ENCODE peak calls at places on chromosomes 5 and 9, in five cellular contexts. K is body of pancreas; O is cardiac fibroblast; L is epithelial cell of esophagus; U is CD8-positive, alpha-beta T cell. C is an unnamed sample.

GRCh38 chr9:17216011-17216410 is 81.2 kb downstream of the CNTLN start:
- DNase-seq in K (no peak), O (no peak), L (peak; percentile 81), U (no peak), C (no peak)

GRCh38 chr5:112388739-112389138 is 30.3 kb downstream of the EPB41L4A start:
- DNase-seq in K (no peak), O (no peak), L (no peak), U (no peak), C (no peak)

GRCh38 chr5:7714119-7714518 is 136.8 kb downstream of the CFAP90 start:
- DNase-seq in K (no peak), O (no peak), L (no peak), U (no peak), C (no peak)

GRCh38 chr5:96226941-96227552 is 206.0 kb downstream of the PCSK1 start:
- DNase-seq in K (no peak), O (peak; percentile 98), L (peak; percentile 63), U (no peak), C (no peak)

GRCh38 chr9:71820516-71820915 is 52.2 kb upstream of the CEMIP2 start:
- DNase-seq in K (no peak), O (peak; percentile 68), L (no peak), U (no peak), C (no peak)

GRCh38 chr5:6833406-6833805 is 120.2 kb downstream of the TENT4A start:
- DNase-seq in K (no peak), O (no peak), L (no peak), U (no peak), C (no peak)

GRCh38 chr9:20872340-20872977 is 159.0 kb downstream of the HACD4 start:
- DNase-seq in K (no peak), O (peak; percentile 77), L (peak; percentile 22), U (no peak), C (no peak)

GRCh38 chr5:132335402-132335801 is 34.1 kb upstream of the SLC22A5 start:
- DNase-seq in K (no peak), O (no peak), L (no peak), U (no peak), C (no peak)

GRCh38 chr5:154131817-154132216 is 58.7 kb upstream of the GALNT10 start:
- DNase-seq in K (no peak), O (no peak), L (no peak), U (no peak), C (no peak)

GRCh38 chr5:154857091-154857533 is 1.3 kb upstream of the CNOT8 start:
- DNase-seq in K (no peak), O (no peak), L (peak; percentile 16), U (no peak), C (peak; percentile 43)

GRCh38 chr5:16489322-16489791 is 23.8 kb upstream of the ZNF622 start:
- DNase-seq in K (no peak), O (peak; percentile 76), L (peak; percentile 62), U (peak; percentile 11), C (peak; percentile 26)

GRCh38 chr5:36777105-36777757 is 99.3 kb upstream of the NIPBL start:
- DNase-seq in K (peak; percentile 37), O (peak; percentile 34), L (peak; percentile 32), U (no peak), C (no peak)
- TF ChIP-seq CTCF in K (peak; percentile 11), O (peak; percentile 40), L (peak; percentile 38), U (no peak), C (no peak)

GRCh38 chr5:114898602-114899001 is 271.1 kb downstream of the TRIM36 start:
- DNase-seq in K (no peak), O (no peak), L (no peak), U (no peak), C (no peak)
- TF ChIP-seq CTCF in K (no peak), O (no peak), L (no peak), U (no peak), C (no peak)

DNA sequence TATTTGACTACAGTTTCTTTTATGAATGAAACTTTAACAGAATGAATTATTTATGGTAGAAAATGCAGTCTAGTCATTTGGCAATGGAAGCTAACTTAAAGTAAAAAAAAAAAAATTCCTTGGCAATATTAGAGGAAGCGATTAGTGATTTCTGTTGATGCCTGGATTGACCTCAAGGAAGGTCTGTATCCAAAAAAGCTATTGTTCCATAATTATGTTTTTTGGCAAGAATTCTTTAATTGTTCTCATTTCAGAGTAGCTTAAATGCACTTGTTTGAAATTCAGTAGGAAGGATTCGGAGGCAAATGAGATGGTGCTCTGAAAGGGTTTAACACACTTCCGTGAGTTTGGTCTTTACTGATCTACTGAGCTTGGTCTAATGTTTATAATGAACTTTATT is 61.8 kb downstream of the ITGA1 start:
- DNase-seq in K (no peak), O (no peak), L (no peak), U (no peak), C (no peak)
- TF ChIP-seq CTCF in K (no peak), O (no peak), L (no peak), U (no peak), C (no peak)

GRCh38 chr9:2576631-2577030 is 45.0 kb upstream of the VLDLR start:
- DNase-seq in K (no peak), O (no peak), L (peak; percentile 13), U (no peak), C (no peak)
- TF ChIP-seq CTCF in K (no peak), O (no peak), L (no peak), U (no peak), C (no peak)

DNA sequence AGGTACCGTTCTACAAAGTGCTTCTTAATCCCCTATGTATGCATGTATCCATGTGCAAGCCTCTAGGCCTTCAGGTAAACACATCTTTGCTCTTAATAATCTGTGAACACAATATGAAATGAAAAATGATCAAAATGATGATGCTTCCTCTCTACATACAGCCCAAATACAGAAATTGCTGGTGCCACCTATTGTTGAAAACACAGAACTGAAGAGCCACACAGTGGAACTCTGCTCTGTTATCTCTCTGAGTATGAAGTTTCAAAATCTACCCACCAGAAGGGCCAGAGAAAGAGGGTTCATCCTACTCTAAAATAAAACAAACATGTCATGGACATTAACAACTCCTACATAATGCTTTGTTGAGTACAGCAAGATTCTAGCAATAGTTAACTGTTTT is 71.3 kb downstream of the GLIS3 start:
- DNase-seq in K (no peak), O (peak; percentile 70), L (peak; percentile 46), U (no peak), C (no peak)
- TF ChIP-seq CTCF in K (no peak), O (peak; percentile 71), L (peak; percentile 73), U (no peak), C (peak; percentile 59)